ENCODE peak calls at places on chromosomes 13 and 19, in four cellular contexts. One of them, this sample, is unnamed.

GRCh38 chr19:54201172-54201701 is 579 bp downstream of the RPS9 start:
- DNase-seq in K562: no peak
- DNase-seq in SK-N-SH: no peak
- DNase-seq in HCT116: no peak
- DNase-seq in this sample: no peak

GRCh38 chr19:29587518-29587986 is 18.5 kb upstream of the POP4 start:
- DNase-seq in SK-N-SH: no peak
- DNase-seq in K562: no peak
- DNase-seq in HCT116: no peak
- DNase-seq in this sample: no peak

GRCh38 chr19:46303702-46304397 is 7.0 kb downstream of the HIF3A start:
- DNase-seq in HCT116: peak; percentile 92
- DNase-seq in SK-N-SH: peak; percentile 82
- DNase-seq in K562: peak; percentile 67
- DNase-seq in this sample: no peak

GRCh38 chr19:10929402-10929794 is 787 bp downstream of the TIMM29 start:
- DNase-seq in SK-N-SH: no peak
- DNase-seq in K562: peak; percentile 29
- DNase-seq in HCT116: no peak
- DNase-seq in this sample: no peak

GRCh38 chr13:73056054-73056962 is 2.5 kb upstream of the KLF5 start:
- DNase-seq in SK-N-SH: no peak
- DNase-seq in K562: no peak
- DNase-seq in HCT116: peak; percentile 79
- DNase-seq in this sample: peak; percentile 70

GRCh38 chr19:6464070-6464873 is at the start of gene CRB3:
- DNase-seq in SK-N-SH: no peak
- DNase-seq in HCT116: peak; percentile 80
- DNase-seq in K562: no peak
- DNase-seq in this sample: peak; percentile 73

GRCh38 chr19:18894254-18895037 is 1.5 kb downstream of the CERS1 start:
- DNase-seq in K562: peak; percentile 41
- DNase-seq in HCT116: no peak
- DNase-seq in SK-N-SH: peak; percentile 97
- DNase-seq in this sample: no peak

GRCh38 chr19:32231691-32232090 is 113.7 kb upstream of the ZNF507 start:
- DNase-seq in SK-N-SH: no peak
- DNase-seq in K562: no peak
- DNase-seq in HCT116: no peak
- DNase-seq in this sample: no peak

GRCh38 chr13:99908129-99908805 is 63.3 kb downstream of the ZIC5 start:
- DNase-seq in K562: no peak
- DNase-seq in SK-N-SH: no peak
- DNase-seq in HCT116: no peak
- DNase-seq in this sample: no peak

GRCh38 chr13:90352763-90353162 is 994.7 kb upstream of the MIR17HG start:
- DNase-seq in HCT116: no peak
- DNase-seq in SK-N-SH: no peak
- DNase-seq in K562: no peak
- DNase-seq in this sample: no peak

GRCh38 chr19:6733338-6734095 is 3.9 kb downstream of the GPR108 start:
- DNase-seq in SK-N-SH: peak; percentile 61
- DNase-seq in HCT116: no peak
- DNase-seq in K562: peak; percentile 56
- DNase-seq in this sample: no peak

GRCh38 chr19:40389404-40390083 is 437 bp downstream of the HIPK4 start:
- DNase-seq in SK-N-SH: no peak
- DNase-seq in K562: no peak
- DNase-seq in HCT116: no peak
- DNase-seq in this sample: no peak

GRCh38 chr13:55714120-55714519 is 1426.6 kb upstream of the PRR20A start:
- DNase-seq in K562: no peak
- DNase-seq in SK-N-SH: no peak
- DNase-seq in HCT116: no peak
- DNase-seq in this sample: no peak

DNA sequence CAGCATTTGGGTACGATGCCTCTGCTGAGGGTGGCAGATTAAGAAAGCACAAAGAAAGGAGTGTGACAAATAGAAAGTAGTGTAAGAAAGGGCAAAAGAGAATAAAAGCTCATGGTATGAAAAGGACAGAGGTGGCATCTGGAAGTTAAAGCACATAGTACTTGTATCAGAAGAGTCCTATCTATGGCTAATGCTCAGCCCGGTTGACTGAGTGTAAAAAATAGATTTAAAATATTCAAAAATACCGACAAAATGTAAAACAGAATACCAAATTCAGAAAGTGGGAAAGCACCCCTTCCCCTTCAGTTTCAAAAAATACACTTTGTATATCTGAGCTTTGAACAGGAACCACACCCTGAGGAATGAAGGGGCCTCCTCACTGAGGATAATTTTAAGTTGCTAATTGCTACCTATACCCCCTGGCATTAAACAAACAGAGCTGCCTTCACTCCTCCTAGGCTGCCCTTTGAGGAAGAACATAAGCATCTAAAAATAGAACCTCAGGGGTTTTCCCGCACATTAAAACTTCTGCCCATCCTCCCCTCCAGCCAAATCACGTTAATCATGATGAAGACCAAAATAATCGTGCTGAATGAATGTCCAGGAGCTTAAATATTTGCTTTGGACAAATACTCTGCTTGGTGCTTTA is 43.3 kb downstream of the DLEU7 start:
- DNase-seq in K562: no peak
- DNase-seq in HCT116: no peak
- DNase-seq in SK-N-SH: no peak
- DNase-seq in this sample: no peak
- TF ChIP-seq ELF1 in K562: no peak
- TF ChIP-seq ELF1 in HCT116: no peak
- TF ChIP-seq ELF1 in SK-N-SH: no peak
- TF ChIP-seq ELF1 in this sample: no peak

DNA sequence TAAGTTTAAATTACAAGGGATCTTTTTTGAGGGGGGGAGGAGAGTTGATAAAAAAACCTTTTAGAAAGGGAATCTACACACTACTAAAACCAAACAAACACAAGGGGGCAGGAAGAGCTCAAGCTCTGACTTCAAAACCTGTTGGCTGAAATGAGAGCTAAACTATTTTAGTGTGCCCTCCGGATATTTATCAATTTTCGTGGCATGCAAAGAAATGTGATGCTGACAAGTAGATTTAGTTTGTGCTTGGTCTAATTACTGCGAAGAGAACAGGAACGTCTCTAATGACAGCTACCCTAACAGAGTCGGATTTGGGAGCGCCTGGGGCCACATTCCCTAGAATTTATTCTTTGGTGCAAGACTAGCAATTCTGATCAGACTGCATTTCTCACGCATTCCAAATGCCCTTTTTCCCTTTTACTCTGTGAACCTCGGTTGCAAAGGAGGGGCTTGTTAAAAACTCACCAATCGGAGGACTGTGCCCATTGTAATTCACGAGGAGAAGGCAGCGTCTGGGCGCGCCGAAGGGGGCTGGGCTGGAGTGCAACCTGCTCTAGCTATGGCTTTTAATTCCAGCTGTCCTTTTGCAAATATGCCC is 804 bp upstream of the FREM2 start:
- DNase-seq in HCT116: no peak
- DNase-seq in K562: peak; percentile 5
- DNase-seq in SK-N-SH: peak; percentile 16
- DNase-seq in this sample: no peak
- TF ChIP-seq ELF1 in HCT116: no peak
- TF ChIP-seq ELF1 in K562: no peak
- TF ChIP-seq ELF1 in SK-N-SH: no peak
- TF ChIP-seq ELF1 in this sample: no peak

DNA sequence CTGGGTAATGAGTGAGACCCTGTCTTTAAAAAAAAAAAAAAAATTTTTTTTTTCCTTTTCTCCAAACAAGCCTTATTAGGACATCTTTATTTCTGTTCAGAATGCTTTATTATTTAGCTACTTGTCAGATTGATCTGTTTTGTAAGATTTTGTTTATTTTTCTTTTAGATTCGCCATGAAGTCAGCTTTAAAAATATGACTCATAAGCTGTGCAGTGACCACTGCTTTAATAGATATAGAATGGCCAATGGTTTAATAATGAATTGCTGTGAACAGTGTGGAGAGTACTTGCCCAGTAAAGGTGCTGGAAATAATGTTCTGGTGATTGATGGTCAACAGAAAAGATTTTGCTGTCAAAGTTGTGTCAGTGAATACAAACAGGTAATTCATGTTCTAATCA is 47.7 kb downstream of the ZMYM2 start:
- DNase-seq in K562: no peak
- DNase-seq in HCT116: no peak
- DNase-seq in SK-N-SH: no peak
- DNase-seq in this sample: no peak
- TF ChIP-seq ELF1 in K562: no peak
- TF ChIP-seq ELF1 in HCT116: no peak
- TF ChIP-seq ELF1 in SK-N-SH: no peak
- TF ChIP-seq ELF1 in this sample: no peak

GRCh38 chr13:26019881-26020535 is 31.8 kb downstream of the SHISA2 start:
- DNase-seq in SK-N-SH: no peak
- DNase-seq in K562: no peak
- DNase-seq in HCT116: no peak
- DNase-seq in this sample: no peak

GRCh38 chr13:26015276-26015934 is 36.4 kb downstream of the SHISA2 start:
- DNase-seq in SK-N-SH: no peak
- DNase-seq in K562: no peak
- DNase-seq in HCT116: no peak
- DNase-seq in this sample: no peak

GRCh38 chr13:26017932-26018690 is 33.7 kb downstream of the SHISA2 start:
- DNase-seq in K562: no peak
- DNase-seq in HCT116: no peak
- DNase-seq in SK-N-SH: no peak
- DNase-seq in this sample: no peak

GRCh38 chr13:26019241-26019640 is 32.6 kb downstream of the SHISA2 start:
- DNase-seq in K562: no peak
- DNase-seq in SK-N-SH: no peak
- DNase-seq in HCT116: no peak
- DNase-seq in this sample: no peak

GRCh38 chr13:26017196-26017921 is 34.5 kb downstream of the SHISA2 start:
- DNase-seq in HCT116: no peak
- DNase-seq in SK-N-SH: no peak
- DNase-seq in K562: no peak
- DNase-seq in this sample: no peak
- TF ChIP-seq ELF1 in HCT116: no peak
- TF ChIP-seq ELF1 in SK-N-SH: no peak
- TF ChIP-seq ELF1 in K562: no peak
- TF ChIP-seq ELF1 in this sample: no peak

GRCh38 chr13:34070006-34070405 is 252.1 kb downstream of the RFC3 start:
- DNase-seq in SK-N-SH: no peak
- DNase-seq in K562: no peak
- DNase-seq in HCT116: no peak
- DNase-seq in this sample: no peak

GRCh38 chr13:34065915-34066314 is 248.0 kb downstream of the RFC3 start:
- DNase-seq in HCT116: peak; percentile 54
- DNase-seq in K562: no peak
- DNase-seq in SK-N-SH: no peak
- DNase-seq in this sample: no peak

GRCh38 chr13:34066344-34066743 is 248.4 kb downstream of the RFC3 start:
- DNase-seq in K562: no peak
- DNase-seq in HCT116: no peak
- DNase-seq in SK-N-SH: no peak
- DNase-seq in this sample: no peak

GRCh38 chr13:34064456-34065205 is 246.7 kb downstream of the RFC3 start:
- DNase-seq in SK-N-SH: no peak
- DNase-seq in HCT116: no peak
- DNase-seq in K562: no peak
- DNase-seq in this sample: no peak
- TF ChIP-seq ELF1 in SK-N-SH: no peak
- TF ChIP-seq ELF1 in HCT116: no peak
- TF ChIP-seq ELF1 in K562: no peak
- TF ChIP-seq ELF1 in this sample: no peak